ENCODE peak calls at places on chromosome 22, in ten cellular contexts. B is AML-193; P is H4; D is NCI-H69; N is activated CD4-positive, alpha-beta T cell treated with anti-CD3 and anti-CD28 coated beads, Interleukin-2, amount 10 ng/mL, durations not matched to agents 7 days and 5 days; X is AG04449; C is effector CD8-positive, alpha-beta T cell; U is NCI-H1694; K is cardiac septum; Y is activated naive CD8-positive, alpha-beta T cell treated with anti-CD3 and anti-CD28 coated beads, Interleukin-2, amount 50 U/mL, for 24 hours. J is an unnamed sample.
A peak's percentile ranks its signal among the peaks of the same experiment; 100 is the strongest.

GRCh38 chr22:20449819-20450550 is 12.4 kb upstream of the SCARF2 start:
- DNase-seq in B (no peak), P (no peak), D (no peak), N (no peak), X (no peak), C (no peak), U (no peak), K (no peak), Y (no peak), J (peak; percentile 32)

GRCh38 chr22:16654882-16655281 is 62.3 kb upstream of the CCT8L2 start:
- DNase-seq in B (no peak), P (no peak), D (no peak), N (no peak), X (no peak), C (no peak), U (no peak), K (no peak), Y (no peak), J (no peak)

GRCh38 chr22:27719535-27720227 is 81.9 kb downstream of the MN1 start:
- DNase-seq in B (no peak), P (peak; percentile 50), D (no peak), N (no peak), X (no peak), C (no peak), U (no peak), K (peak; percentile 67), Y (no peak), J (peak; percentile 76)

GRCh38 chr22:36435516-36436415 is 45.7 kb downstream of the TXN2 start:
- DNase-seq in B (peak; percentile 21), P (no peak), D (peak; percentile 63), N (peak; percentile 81), X (no peak), C (peak; percentile 66), U (no peak), K (no peak), Y (peak; percentile 64), J (peak; percentile 89)

GRCh38 chr22:26045855-26046254 is 123.4 kb upstream of the SEZ6L start:
- DNase-seq in B (no peak), P (no peak), D (no peak), N (no peak), X (no peak), C (no peak), U (no peak), K (no peak), Y (no peak), J (no peak)

GRCh38 chr22:22450343-22450839 is 58.2 kb downstream of the ZNF280B start:
- DNase-seq in B (peak; percentile 40), P (no peak), D (peak; percentile 20), N (no peak), X (no peak), C (no peak), U (no peak), K (no peak), Y (no peak), J (no peak)

GRCh38 chr22:43891360-43892182 is at the start of gene PNPLA5:
- DNase-seq in B (no peak), P (no peak), D (peak; percentile 48), N (no peak), X (no peak), C (no peak), U (no peak), K (peak; percentile 43), Y (peak; percentile 49), J (peak; percentile 88)

GRCh38 chr22:19719055-19719482 is 4.3 kb upstream of the GP1BB start:
- DNase-seq in B (no peak), P (no peak), D (no peak), N (no peak), X (no peak), C (peak; percentile 10), U (no peak), K (no peak), Y (no peak), J (no peak)

GRCh38 chr22:48276933-48277867 is 1514.8 kb downstream of the TBC1D22A start:
- DNase-seq in B (no peak), P (no peak), D (no peak), N (no peak), X (no peak), C (no peak), U (no peak), K (no peak), Y (no peak), J (no peak)

GRCh38 chr22:38572065-38572464 is 2.1 kb upstream of the DMC1 start:
- DNase-seq in B (peak; percentile 62), P (peak; percentile 39), D (peak; percentile 69), N (peak; percentile 55), X (no peak), C (no peak), U (peak; percentile 15), K (no peak), Y (peak; percentile 25), J (peak; percentile 65)

GRCh38 chr22:30970356-30970746 is 1.3 kb downstream of the TUG1 start:
- DNase-seq in B (no peak), P (no peak), D (no peak), N (no peak), X (no peak), C (no peak), U (no peak), K (no peak), Y (no peak), J (no peak)

J was measured in endodermal cell.